ENCODE peak calls at places on chromosome 2, in four cellular contexts. D, J, V and O are unnamed samples.
A peak's percentile ranks its signal among the peaks of the same experiment; 100 is the strongest.

GRCh38 chr2:147049888-147050446 is 794.9 kb upstream of the ACVR2A start:
- DNase-seq in V (no peak), J (no peak), D (no peak), O (no peak)

GRCh38 chr2:128995086-128995485 is 676.4 kb upstream of the HS6ST1 start:
- DNase-seq in V (no peak), D (no peak), J (no peak), O (no peak)

GRCh38 chr2:91748869-91749268 is 3057.4 kb downstream of the RPIA start:
- DNase-seq in D (no peak), J (peak; percentile 40), V (no peak), O (no peak)

GRCh38 chr2:216727346-216728122 is 32.2 kb upstream of the IGFBP5 start:
- DNase-seq in D (no peak), J (no peak), V (no peak), O (no peak)

GRCh38 chr2:45008296-45009129 is 739 bp downstream of the SIX2 start:
- DNase-seq in D (no peak), J (peak; percentile 36), V (no peak), O (no peak)

GRCh38 chr2:180146114-180146513 is 139.0 kb upstream of the CWC22 start:
- DNase-seq in J (no peak), V (no peak), D (no peak), O (no peak)

GRCh38 chr2:28950941-28951630 is 30.0 kb upstream of the TOGARAM2 start:
- DNase-seq in V (no peak), D (no peak), J (no peak), O (no peak)

GRCh38 chr2:154837035-154837434 is 138.5 kb downstream of the KCNJ3 start:
- DNase-seq in V (no peak), D (no peak), J (no peak), O (no peak)

GRCh38 chr2:11406492-11407381 is 59.2 kb downstream of the E2F6 start:
- DNase-seq in J (peak; percentile 46), D (no peak), V (no peak), O (peak; percentile 76)

GRCh38 chr2:61268249-61268648 is 106.3 kb downstream of the C2orf74 start:
- DNase-seq in J (no peak), V (no peak), D (no peak), O (no peak)

GRCh38 chr2:170885130-170885791 is 43.8 kb upstream of the GORASP2 start:
- DNase-seq in V (no peak), D (no peak), J (no peak), O (no peak)

GRCh38 chr2:228675042-228675441 is 493.6 kb upstream of the SPHKAP start:
- DNase-seq in J (no peak), V (no peak), D (no peak), O (no peak)

GRCh38 chr2:136005462-136006205 is 20.2 kb upstream of the DARS1 start:
- DNase-seq in D (no peak), V (no peak), J (no peak), O (no peak)

GRCh38 chr2:98346259-98347236 is at the start of gene CNGA3:
- DNase-seq in J (peak; percentile 54), D (no peak), V (no peak), O (peak; percentile 46)

GRCh38 chr2:125424386-125424785 is 1231.6 kb upstream of the GYPC start:
- DNase-seq in D (no peak), J (no peak), V (no peak), O (no peak)

GRCh38 chr2:148994341-148994740 is 44.2 kb upstream of the LYPD6B start:
- DNase-seq in V (no peak), J (no peak), D (no peak), O (no peak)

GRCh38 chr2:23320058-23320457 is 64.9 kb upstream of the KLHL29 start:
- DNase-seq in D (no peak), J (no peak), V (no peak), O (no peak)

GRCh38 chr2:120825370-120826259 is 89.9 kb downstream of the GLI2 start:
- DNase-seq in J (peak; percentile 89), D (no peak), V (no peak), O (no peak)

GRCh38 chr2:231455222-231455621 is 9.1 kb downstream of the NCL start:
- DNase-seq in V (no peak), D (no peak), J (no peak), O (no peak)

GRCh38 chr2:238985931-238986446 is 138.1 kb downstream of the TWIST2 start:
- DNase-seq in J (peak; percentile 16), D (no peak), V (no peak), O (no peak)

GRCh38 chr2:189393440-189394111 is 47.7 kb upstream of the WDR75 start:
- DNase-seq in V (no peak), D (no peak), J (no peak), O (no peak)

GRCh38 chr2:186780701-186781316 is 68.2 kb downstream of the ZSWIM2 start:
- DNase-seq in D (no peak), V (peak; percentile 43), J (peak; percentile 3), O (no peak)

GRCh38 chr2:64644240-64645013 is 9.3 kb downstream of the SERTAD2 start:
- DNase-seq in J (no peak), D (no peak), V (peak; percentile 71), O (peak; percentile 89)

GRCh38 chr2:120239488-120240287 is 13.0 kb upstream of the RALB start:
- DNase-seq in V (no peak), J (no peak), D (no peak), O (peak; percentile 32)

GRCh38 chr2:135528006-135528405 is 3.0 kb downstream of the ZRANB3 start:
- DNase-seq in D (no peak), V (no peak), J (no peak), O (no peak)

GRCh38 chr2:74130211-74130995 is 17.3 kb downstream of the BOLA3 start:
- DNase-seq in V (no peak), D (no peak), J (no peak), O (no peak)

GRCh38 chr2:6960659-6961058 is 43.4 kb downstream of the RNF144A start:
- DNase-seq in V (no peak), J (no peak), D (no peak), O (no peak)

GRCh38 chr2:192030289-192030688 is 164.4 kb downstream of the TMEFF2 start:
- DNase-seq in D (no peak), V (no peak), J (no peak), O (no peak)

GRCh38 chr2:85326946-85327756 is 638 bp downstream of the TGOLN2 start:
- DNase-seq in V (no peak), J (no peak), D (no peak), O (peak; percentile 58)

GRCh38 chr2:191877875-191878274 is 31.0 kb upstream of the CAVIN2 start:
- DNase-seq in J (no peak), D (no peak), V (no peak), O (no peak)

GRCh38 chr2:113218283-113219091 is 44.7 kb downstream of the PSD4 start:
- DNase-seq in J (no peak), D (no peak), V (no peak), O (no peak)

GRCh38 chr2:194116861-194117260 is 1540.2 kb upstream of the SLC39A10 start:
- DNase-seq in V (no peak), J (no peak), D (no peak), O (no peak)

GRCh38 chr2:105179469-105180372 is 61.8 kb upstream of the GPR45 start:
- DNase-seq in D (no peak), J (peak; percentile 28), V (no peak), O (peak; percentile 59)

GRCh38 chr2:105177546-105178254 is 63.8 kb upstream of the GPR45 start:
- DNase-seq in D (no peak), J (no peak), V (no peak), O (no peak)

GRCh38 chr2:105177008-105177407 is 64.5 kb upstream of the GPR45 start:
- DNase-seq in V (no peak), D (no peak), J (no peak), O (no peak)

GRCh38 chr2:105175231-105175630 is 66.3 kb upstream of the GPR45 start:
- DNase-seq in J (no peak), D (no peak), V (no peak), O (no peak)

GRCh38 chr2:105176429-105176828 is 65.1 kb upstream of the GPR45 start:
- DNase-seq in J (no peak), V (no peak), D (no peak), O (no peak)
- TF ChIP-seq NRF1 in J (no peak), V (no peak), D (no peak), O (no peak)

GRCh38 chr2:150473767-150474166 is 13.7 kb downstream of the RND3 start:
- DNase-seq in J (no peak), D (no peak), V (no peak), O (no peak)
- H3K27ac ChIP-seq in J (peak overlapping the region; percentile 40), D (no peak overlapping the region), V (no peak overlapping the region), O (no peak overlapping the region)

DNA sequence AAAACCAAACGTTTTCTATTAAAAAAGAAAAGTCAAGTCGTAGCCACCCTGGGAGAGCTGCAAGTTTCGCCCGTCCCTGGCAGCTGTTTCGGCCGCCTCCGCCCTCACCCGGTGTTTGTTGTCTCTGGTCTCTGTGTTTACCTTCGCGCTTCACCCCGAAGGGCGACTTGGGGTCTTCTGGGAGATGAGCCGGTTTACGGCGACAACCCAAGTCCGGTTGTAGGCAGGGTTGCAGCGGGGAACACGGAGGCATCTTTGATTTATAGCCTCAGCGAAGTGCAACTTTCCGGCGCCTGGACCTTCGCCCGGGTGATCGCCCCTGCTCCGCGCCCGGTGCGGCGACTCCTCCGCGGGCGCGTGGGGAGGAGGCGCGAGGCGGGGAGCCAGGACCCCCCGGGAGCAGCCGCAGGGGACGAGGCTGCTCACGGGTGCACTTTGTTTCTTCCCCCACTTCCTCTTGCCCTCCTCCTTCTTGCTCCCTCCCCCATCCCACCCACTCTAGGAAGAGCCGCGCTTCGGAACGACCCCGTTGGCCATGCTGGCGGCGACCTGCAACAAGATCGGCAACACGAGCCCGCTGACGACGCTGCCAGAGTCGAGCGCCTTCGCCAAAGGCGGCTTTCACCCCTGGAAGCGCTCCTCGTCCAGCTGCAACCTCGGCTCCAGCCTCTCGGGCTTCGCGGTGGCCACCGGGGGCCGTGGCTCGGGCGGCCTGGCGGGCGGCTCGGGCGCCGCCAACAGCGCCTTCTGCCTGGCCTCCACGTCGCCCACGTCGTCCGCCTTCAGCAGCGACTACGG is 1.1 kb downstream of the SP9 start:
- DNase-seq in J (peak; percentile 72), D (no peak), V (no peak), O (peak; percentile 40)
- TF ChIP-seq TAF1 in J (no peak), D (no peak), V (peak; percentile 8), O (no peak)

GRCh38 chr2:69278366-69278765 is 108.7 kb downstream of the GFPT1 start:
- DNase-seq in D (no peak), V (no peak), J (no peak), O (no peak)

GRCh38 chr2:69271831-69272257 is 115.2 kb downstream of the GFPT1 start:
- DNase-seq in J (no peak), D (no peak), V (no peak), O (no peak)

GRCh38 chr2:69269330-69269729 is 117.7 kb downstream of the GFPT1 start:
- DNase-seq in V (no peak), D (no peak), J (no peak), O (no peak)

GRCh38 chr2:69275490-69275889 is 111.5 kb downstream of the GFPT1 start:
- DNase-seq in D (no peak), V (no peak), J (no peak), O (no peak)

DNA sequence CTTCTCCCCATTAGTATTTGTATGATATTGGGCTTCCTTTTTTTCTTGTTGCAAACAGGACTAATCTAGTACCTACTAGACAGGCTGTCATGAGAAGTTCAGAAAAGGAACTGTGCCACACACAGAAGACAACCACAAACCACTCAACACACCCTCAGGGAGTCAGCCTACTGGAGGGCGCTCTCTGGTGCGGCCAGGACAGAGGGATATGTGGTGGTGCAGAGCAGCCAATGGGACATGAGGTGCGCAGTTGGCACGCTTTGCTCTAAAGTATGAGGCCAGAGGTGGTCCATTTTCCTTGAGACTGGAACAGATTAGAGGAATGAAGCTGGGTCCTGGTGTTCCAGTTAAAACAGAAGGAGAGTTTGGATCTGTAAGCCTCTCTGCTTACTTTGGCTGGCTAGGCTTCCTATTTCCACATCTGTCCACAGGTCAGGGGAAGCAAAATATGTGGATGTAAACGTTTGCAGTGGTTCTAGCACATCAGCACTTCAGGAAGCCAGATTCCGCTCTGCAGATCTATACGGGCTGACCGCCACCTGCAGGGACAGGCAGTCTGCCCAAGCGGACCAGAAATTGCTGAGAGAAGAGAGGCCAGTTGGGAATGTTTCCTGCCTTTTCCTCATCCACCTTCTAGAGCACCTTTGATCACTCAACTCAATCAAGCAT is 114.1 kb downstream of the GFPT1 start:
- DNase-seq in V (no peak), J (no peak), D (no peak), O (no peak)
- TF ChIP-seq NRF1 in V (no peak), J (no peak), D (no peak), O (no peak)